ENCODE peak calls at places on chromosome 17, in six cellular contexts. N is body of pancreas, T is HCT116, W is transverse colon, L is ovary, I is uterus. J is an unnamed sample. For H3K4me1, the result is how much of the 10 kb centered on the place peaks cover.

GRCh38 chr17:50423553-50424159 is 2.4 kb upstream of the ACSF2 start:
- DNase-seq in L (no peak), N (peak), T (peak), W (no peak), I (peak), J (no peak)

GRCh38 chr17:73492802-73493139 is 151.5 kb downstream of the SDK2 start:
- DNase-seq in I (no peak), T (no peak), N (no peak), W (no peak), L (no peak), J (no peak)

GRCh38 chr17:31470592-31470991 is 79.1 kb downstream of the RAB11FIP4 start:
- DNase-seq in L (no peak), T (no peak), I (no peak), N (no peak), W (no peak), J (no peak)

GRCh38 chr17:57552114-57552601 is 192.9 kb downstream of the CCDC182 start:
- DNase-seq in L (peak), W (peak), T (no peak), I (peak), N (no peak), J (peak)

GRCh38 chr17:9004132-9004960 is 17.0 kb upstream of the NTN1 start:
- DNase-seq in L (no peak), W (no peak), N (no peak), T (no peak), I (no peak), J (no peak)

GRCh38 chr17:63354251-63354650 is 91.9 kb downstream of the CYB561 start:
- DNase-seq in T (no peak), N (no peak), W (no peak), L (no peak), I (no peak), J (no peak)

GRCh38 chr17:58527306-58527705 is 12.9 kb upstream of the MTMR4 start:
- DNase-seq in I (no peak), T (no peak), W (no peak), L (no peak), N (no peak), J (no peak)

GRCh38 chr17:58560511-58560910 is 46.1 kb upstream of the MTMR4 start:
- DNase-seq in N (no peak), L (no peak), I (no peak), W (no peak), T (no peak), J (no peak)

GRCh38 chr17:65893692-65894279 is 298.1 kb downstream of the CEP112 start:
- DNase-seq in N (no peak), L (no peak), W (no peak), T (no peak), I (no peak), J (no peak)

GRCh38 chr17:72802726-72803125 is 289.8 kb downstream of the SLC39A11 start:
- DNase-seq in L (no peak), T (no peak), I (no peak), N (no peak), W (no peak), J (no peak)

GRCh38 chr17:48160177-48160967 is 52.8 kb downstream of the SNX11 start:
- DNase-seq in I (no peak), L (no peak), W (peak), T (no peak), N (peak), J (no peak)

GRCh38 chr17:81921531-81921862 is 3.5 kb upstream of the SIRT7 start:
- DNase-seq in L (no peak), W (no peak), N (no peak), I (no peak), T (no peak), J (no peak)

GRCh38 chr17:65990593-65990992 is 201.3 kb downstream of the CEP112 start:
- DNase-seq in W (no peak), T (no peak), L (no peak), N (no peak), I (no peak), J (no peak)

GRCh38 chr17:69575346-69575761 is 160.9 kb downstream of the MAP2K6 start:
- DNase-seq in N (peak), I (no peak), L (no peak), W (no peak), T (no peak), J (no peak)

GRCh38 chr17:74354123-74354522 is 7.5 kb downstream of the BTBD17 start:
- DNase-seq in W (peak), I (no peak), N (peak), L (no peak), T (peak), J (peak)

GRCh38 chr17:19397556-19398041 is 10.6 kb upstream of the MFAP4 start:
- DNase-seq in L (no peak), N (peak), I (no peak), W (peak), T (no peak), J (no peak)

GRCh38 chr17:79808763-79809529 is 12.1 kb upstream of the CBX8 start:
- DNase-seq in N (peak), W (peak), L (no peak), I (no peak), T (peak), J (peak)

GRCh38 chr17:54933921-54934320 is 33.3 kb downstream of the TOM1L1 start:
- DNase-seq in L (no peak), W (no peak), T (no peak), I (no peak), N (no peak), J (no peak)

GRCh38 chr17:59838196-59838911 is 54.4 kb downstream of the TUBD1 start:
- DNase-seq in I (no peak), W (no peak), T (no peak), L (no peak), N (peak), J (no peak)

GRCh38 chr17:62675701-62676100 is 48.2 kb downstream of the MRC2 start:
- DNase-seq in T (no peak), N (no peak), W (no peak), L (no peak), I (no peak), J (no peak)

GRCh38 chr17:50106393-50107131 is 11.4 kb downstream of the PDK2 start:
- DNase-seq in T (no peak), L (no peak), N (no peak), I (no peak), W (no peak), J (no peak)

GRCh38 chr17:8654822-8655221 is 24.3 kb upstream of the MYH10 start:
- DNase-seq in N (no peak), L (no peak), T (no peak), W (no peak), I (no peak), J (no peak)

GRCh38 chr17:72477529-72477928 is 356.7 kb downstream of the SOX9 start:
- DNase-seq in W (peak), T (no peak), L (no peak), N (peak), I (no peak), J (peak)

GRCh38 chr17:45320931-45321461 is 4.2 kb upstream of the MAP3K14 start:
- DNase-seq in T (peak), N (no peak), I (peak), W (no peak), L (no peak), J (no peak)

GRCh38 chr17:81681672-81682071 is 1.9 kb downstream of the ARL16 start:
- DNase-seq in T (no peak), I (no peak), N (peak), W (no peak), L (no peak), J (no peak)

DNA sequence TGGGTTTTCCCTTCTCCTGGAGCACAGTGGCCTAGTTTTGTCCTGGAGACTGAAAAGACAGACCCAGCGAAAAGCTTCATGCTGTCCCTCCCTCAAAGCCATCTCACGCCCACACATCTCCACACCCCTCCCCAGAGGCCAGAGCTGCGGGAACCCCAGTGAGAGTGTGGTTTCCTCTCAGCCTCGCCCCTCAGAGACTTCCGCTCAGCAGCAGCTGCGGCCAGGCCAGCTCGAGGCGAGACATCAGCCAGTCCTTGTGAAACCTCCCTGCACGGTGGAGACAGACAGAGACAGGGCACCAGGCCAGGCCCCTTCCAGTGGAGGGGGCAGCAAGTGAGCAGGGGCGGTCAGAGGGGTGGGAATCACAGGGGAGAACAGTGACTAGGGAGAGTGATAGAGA is 77.0 kb upstream of the TNRC6C start:
- DNase-seq in N (peak), L (no peak), W (peak), I (peak), T (no peak), J (peak)
- H3K4me1 ChIP-seq in N (under half), L (under half), W (under half), I (under half), T (under half), J (under half)

DNA sequence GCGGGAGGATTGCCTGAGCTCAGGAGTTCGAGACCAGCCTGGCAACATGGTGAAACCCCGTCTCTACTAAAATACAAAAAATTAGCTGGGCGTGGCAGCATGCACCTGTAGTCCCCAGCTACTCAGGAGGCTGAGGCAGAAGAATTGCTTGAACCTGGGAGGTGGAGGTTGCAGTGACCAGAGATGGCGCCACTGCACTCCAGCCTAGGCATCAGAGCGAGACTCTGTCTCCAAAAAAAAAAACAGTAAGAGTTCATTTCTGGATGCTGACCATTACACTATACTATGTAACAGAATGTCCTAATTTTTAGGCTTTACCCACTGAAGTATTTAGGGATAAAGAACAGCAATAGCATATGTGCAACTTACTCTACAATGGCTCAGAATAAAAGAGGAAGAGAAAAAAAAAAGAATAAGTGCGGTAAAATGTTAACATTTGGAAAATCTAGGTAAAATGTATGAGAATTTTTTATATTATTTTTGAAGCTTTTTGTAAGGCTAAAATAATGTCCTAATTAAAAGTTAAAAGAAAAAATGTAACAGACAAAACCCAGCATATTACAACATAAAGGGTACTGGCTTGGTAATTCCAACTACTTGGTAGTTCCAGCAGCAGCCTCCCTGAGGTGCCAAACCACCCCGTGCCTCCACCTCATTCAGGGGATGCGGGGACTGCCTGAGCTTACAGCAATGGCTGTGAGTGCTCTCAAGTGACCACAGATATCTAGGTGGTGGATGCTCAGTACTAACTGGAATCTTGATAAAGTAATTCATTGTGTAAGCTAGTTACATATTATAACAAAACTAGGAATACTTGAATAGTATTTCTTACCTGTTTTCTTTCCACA is 10.9 kb downstream of the COPS3 start:
- DNase-seq in T (peak), W (no peak), I (no peak), L (no peak), N (no peak), J (no peak)
- TF ChIP-seq CTCF in T (peak), W (no peak), I (no peak), L (no peak), N (no peak), J (peak)

GRCh38 chr17:77092025-77092424 is 48.7 kb upstream of the SEC14L1 start:
- DNase-seq in W (no peak), I (no peak), L (no peak), N (no peak), T (no peak), J (no peak)

GRCh38 chr17:77096570-77097214 is 44.1 kb upstream of the SEC14L1 start:
- DNase-seq in I (peak), N (peak), L (no peak), T (peak), W (no peak), J (no peak)

GRCh38 chr17:77098884-77099545 is 41.8 kb upstream of the SEC14L1 start:
- DNase-seq in N (peak), W (peak), L (no peak), T (no peak), I (peak), J (peak)

GRCh38 chr17:77097772-77098171 is 43.0 kb upstream of the SEC14L1 start:
- DNase-seq in W (no peak), L (no peak), T (no peak), N (no peak), I (no peak), J (no peak)

GRCh38 chr17:77095461-77095860 is 45.3 kb upstream of the SEC14L1 start:
- DNase-seq in L (no peak), W (no peak), T (no peak), I (no peak), N (no peak), J (no peak)
- TF ChIP-seq POLR2A in L (no peak), W (no peak), T (no peak), I (no peak), N (no peak), J (no peak)

DNA sequence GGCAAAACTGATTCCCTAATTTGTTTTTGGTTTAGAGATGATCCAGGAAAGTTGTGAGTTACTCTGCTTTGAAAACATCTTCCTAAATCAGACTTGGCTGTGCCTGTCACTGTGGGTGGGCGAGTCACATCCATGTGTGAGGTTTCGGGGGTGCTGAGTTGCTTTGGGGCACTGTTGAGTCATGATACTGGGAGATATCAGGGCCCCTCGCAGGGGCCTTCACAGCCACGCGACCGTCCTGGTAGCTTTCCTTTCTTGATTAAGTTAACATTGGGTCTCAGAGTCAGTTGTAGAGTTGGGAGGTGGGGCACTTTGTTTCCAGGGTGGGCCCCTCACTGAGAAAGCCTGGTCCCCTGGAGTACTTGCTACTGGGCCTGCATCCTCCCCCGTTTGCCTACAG is 58.3 kb upstream of the LGALS9 start:
- DNase-seq in W (no peak), N (no peak), T (no peak), I (no peak), L (no peak), J (no peak)
- H3K4me1 ChIP-seq in W (under half), N (half or more), T (under half), I (under half), L (under half), J (under half)

GRCh38 chr17:29292992-29293889 is 707 bp downstream of the NUFIP2 start:
- DNase-seq in I (peak), T (no peak), L (peak), N (peak), W (peak), J (peak)

GRCh38 chr17:29292071-29292991 is 1.6 kb downstream of the NUFIP2 start:
- DNase-seq in T (no peak), W (peak), L (peak), N (peak), I (peak), J (peak)

GRCh38 chr17:29293890-29294579 is at the start of gene NUFIP2:
- DNase-seq in N (peak), I (peak), W (peak), T (peak), L (peak), J (peak)

GRCh38 chr17:29294580-29294900 is 592 bp upstream of the NUFIP2 start:
- DNase-seq in W (no peak), I (no peak), T (no peak), L (no peak), N (no peak), J (no peak)

GRCh38 chr17:29295420-29295819 is 1.5 kb upstream of the NUFIP2 start:
- DNase-seq in W (no peak), I (no peak), L (no peak), N (no peak), T (no peak), J (no peak)
- TF ChIP-seq CTCF in W (no peak), I (no peak), L (no peak), N (no peak), T (no peak), J (no peak)

GRCh38 chr17:6444573-6445335 is 499 bp downstream of the PIMREG start:
- DNase-seq in L (no peak), N (no peak), T (no peak), W (no peak), I (no peak), J (no peak)

GRCh38 chr17:6439951-6440350 is 4.3 kb upstream of the PIMREG start:
- DNase-seq in W (no peak), N (no peak), T (no peak), I (no peak), L (no peak), J (no peak)

GRCh38 chr17:6446516-6447100 is 2.4 kb downstream of the PIMREG start:
- DNase-seq in W (no peak), L (no peak), N (no peak), I (no peak), T (no peak), J (no peak)

GRCh38 chr17:6442775-6443174 is 1.5 kb upstream of the PIMREG start:
- DNase-seq in I (no peak), N (no peak), W (no peak), T (no peak), L (no peak), J (no peak)

GRCh38 chr17:6443692-6444572 is at the start of gene PIMREG:
- DNase-seq in N (peak), I (peak), L (peak), T (peak), W (peak), J (peak)
- TF ChIP-seq POLR2A in N (peak), I (no peak), L (no peak), T (peak), W (no peak), J (no peak)

DNA sequence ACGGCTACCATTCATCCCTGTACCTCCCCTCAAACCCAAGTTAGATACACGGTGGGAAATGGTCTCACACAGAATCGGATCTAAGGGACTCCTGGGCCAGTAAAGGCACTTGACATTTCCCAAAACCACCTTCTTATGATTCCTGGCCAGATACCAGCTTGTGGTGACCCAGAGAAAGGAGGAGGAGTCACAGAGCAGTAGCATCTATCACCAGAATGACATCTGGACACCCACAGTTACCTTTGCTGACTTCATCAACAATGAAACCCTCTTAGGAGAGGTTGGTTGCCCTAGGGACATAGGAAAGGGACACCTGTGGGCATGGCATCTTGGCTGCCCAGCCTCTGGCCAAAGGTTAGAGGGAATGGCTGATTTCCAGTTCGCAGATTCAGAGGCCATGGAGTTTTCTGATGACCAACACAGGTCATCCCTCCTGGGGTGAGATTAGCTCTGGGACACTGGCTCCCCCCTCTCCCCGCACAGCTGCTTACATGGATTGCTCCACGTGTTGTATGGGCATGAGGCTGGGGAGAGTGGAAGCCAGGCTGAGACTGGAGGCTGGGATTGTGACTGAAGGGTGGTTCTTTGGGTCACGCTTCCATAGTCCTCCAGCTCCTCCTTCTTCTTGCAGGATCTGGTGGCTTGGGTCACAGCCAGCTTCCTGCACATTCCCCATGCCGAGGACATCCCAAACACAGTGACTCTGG is 1.4 kb upstream of the AOC3 start:
- DNase-seq in I (no peak), W (no peak), L (no peak), N (peak), T (no peak), J (no peak)
- H3K4me1 ChIP-seq in I (under half), W (under half), L (under half), N (under half), T (under half), J (under half)

GRCh38 chr17:6430769-6431168 is 4.2 kb downstream of the AIPL1 start:
- DNase-seq in T (no peak), W (no peak), I (no peak), N (no peak), L (no peak), J (no peak)
- TF ChIP-seq CTCF in T (peak), W (no peak), I (no peak), N (no peak), L (no peak), J (no peak)

J was measured in Peyer's patch.